ENCODE peak calls at places on chromosomes 5 and 9, in five cellular contexts. K is GM12878, U is HepG2, F is H1, Q is K562. M is an unnamed sample.

GRCh38 chr9:91530829-91531228 is 107.2 kb upstream of the NFIL3 start:
- DNase-seq in K (no peak), U (peak), F (no peak), Q (no peak), M (no peak)

GRCh38 chr5:39476466-39477215 is 51.9 kb upstream of the DAB2 start:
- DNase-seq in K (no peak), U (no peak), F (no peak), Q (no peak), M (no peak)

GRCh38 chr5:111704452-111705085 is 52.4 kb downstream of the NREP start:
- DNase-seq in K (no peak), U (no peak), F (no peak), Q (no peak), M (no peak)

GRCh38 chr5:83471405-83472212 is at the start of gene VCAN:
- DNase-seq in K (no peak), U (no peak), F (no peak), Q (no peak), M (peak)

GRCh38 chr5:91266184-91266705 is 116.9 kb downstream of the ARRDC3 start:
- DNase-seq in K (no peak), U (no peak), F (no peak), Q (peak), M (no peak)

GRCh38 chr9:135228983-135229625 is 141.6 kb downstream of the OLFM1 start:
- DNase-seq in K (no peak), U (no peak), F (no peak), Q (no peak), M (no peak)

GRCh38 chr5:8508196-8508595 is 639.2 kb downstream of the MTRR start:
- DNase-seq in K (no peak), U (no peak), F (no peak), Q (no peak), M (no peak)

GRCh38 chr9:70411141-70411929 is 3.1 kb downstream of the KLF9 start:
- DNase-seq in K (no peak), U (peak), F (no peak), Q (peak), M (no peak)

GRCh38 chr5:157384971-157385709 is 74.9 kb upstream of the NIPAL4 start:
- DNase-seq in K (no peak), U (no peak), F (no peak), Q (no peak), M (no peak)

GRCh38 chr9:97567182-97567893 is 65.8 kb downstream of the TSTD2 start:
- DNase-seq in K (no peak), U (no peak), F (peak), Q (no peak), M (no peak)

GRCh38 chr5:63916786-63917185 is 45.5 kb downstream of the HTR1A start:
- DNase-seq in K (no peak), U (no peak), F (no peak), Q (no peak), M (no peak)

GRCh38 chr5:170903075-170903474 is 41.3 kb downstream of the RANBP17 start:
- DNase-seq in K (no peak), U (no peak), F (peak), Q (no peak), M (peak)

GRCh38 chr9:79686381-79687130 is 114.8 kb downstream of the TLE4 start:
- DNase-seq in K (no peak), U (no peak), F (no peak), Q (no peak), M (no peak)

GRCh38 chr9:134568116-134568515 is 73.5 kb upstream of the COL5A1 start:
- DNase-seq in K (no peak), U (no peak), F (peak), Q (no peak), M (no peak)

GRCh38 chr5:14195588-14195987 is 52.4 kb downstream of the TRIO start:
- DNase-seq in K (no peak), U (no peak), F (no peak), Q (no peak), M (no peak)

GRCh38 chr5:40066616-40067015 is 613.1 kb upstream of the PTGER4 start:
- DNase-seq in K (no peak), U (no peak), F (no peak), Q (no peak), M (no peak)

GRCh38 chr5:143886621-143887301 is 74.8 kb downstream of the HMHB1 start:
- DNase-seq in K (no peak), U (no peak), F (no peak), Q (no peak), M (no peak)

GRCh38 chr5:56481147-56481997 is 248.2 kb upstream of the ANKRD55 start:
- DNase-seq in K (peak), U (peak), F (peak), Q (no peak), M (peak)

GRCh38 chr9:127485995-127486394 is 34.7 kb downstream of the LRSAM1 start:
- DNase-seq in K (no peak), U (no peak), F (no peak), Q (no peak), M (no peak)
- TF ChIP-seq ATF3 in K (no peak), U (no peak), F (no peak), Q (no peak), M (no peak)

GRCh38 chr5:133552925-133553525 is 59.3 kb downstream of the FSTL4 start:
- DNase-seq in K (no peak), U (peak), F (peak), Q (peak), M (peak)
- TF ChIP-seq ATF2 in K (no peak), U (no peak), F (no peak), Q (no peak), M (no peak)

DNA sequence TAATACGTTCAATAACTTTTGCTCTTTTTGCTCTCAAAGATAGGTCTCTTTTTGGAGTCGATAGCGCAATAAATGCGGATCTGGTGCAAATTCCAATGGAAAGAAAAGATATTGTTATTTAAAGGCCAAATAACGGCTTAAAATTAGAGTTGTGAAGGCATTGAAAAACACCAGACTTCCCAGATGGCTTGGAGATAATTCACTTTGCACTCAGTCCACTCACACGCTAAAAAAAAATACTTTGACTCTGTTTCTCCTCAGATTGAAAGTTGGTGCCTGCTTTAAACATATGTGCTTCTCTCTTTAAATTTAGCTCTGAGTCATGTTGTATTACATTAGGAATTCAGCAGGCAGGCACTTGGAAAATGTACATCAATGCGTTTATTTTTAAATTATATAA is 19.5 kb upstream of the MED27 start:
- DNase-seq in K (no peak), U (no peak), F (no peak), Q (no peak), M (no peak)
- TF ChIP-seq ATF3 in K (no peak), U (no peak), F (no peak), Q (no peak), M (no peak)

GRCh38 chr9:105911104-105911911 is 217.0 kb downstream of the TMEM38B start:
- DNase-seq in K (no peak), U (peak), F (no peak), Q (no peak), M (no peak)
- TF ChIP-seq ATF2 in K (no peak), U (no peak), F (no peak), Q (no peak), M (no peak)

GRCh38 chr9:137045294-137046093 is 483 bp downstream of the NPDC1 start:
- DNase-seq in K (no peak), U (no peak), F (peak), Q (peak), M (peak)
- TF ChIP-seq ATF3 in K (no peak), U (no peak), F (no peak), Q (no peak), M (no peak)

DNA sequence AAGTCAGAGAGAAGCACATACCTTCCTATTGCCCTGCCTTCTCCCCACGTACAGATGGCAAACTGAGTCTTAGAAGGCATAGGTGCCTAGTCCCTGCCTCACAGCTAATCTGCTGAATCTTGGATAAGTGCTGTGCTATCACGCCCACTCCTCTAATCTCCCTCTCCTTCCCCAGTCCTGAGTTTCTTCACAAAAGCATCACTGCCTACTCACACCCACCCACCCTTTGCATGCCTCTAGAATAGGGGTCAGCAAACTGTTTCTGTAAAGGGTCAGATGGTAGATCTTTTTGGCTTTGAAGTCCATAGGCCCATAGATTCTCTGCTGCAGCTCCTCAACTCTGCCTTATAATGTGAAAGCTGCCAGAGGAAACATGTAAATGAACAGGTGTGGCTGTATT is 23.2 kb upstream of the JADE2 start:
- DNase-seq in K (no peak), U (no peak), F (no peak), Q (no peak), M (no peak)
- TF ChIP-seq ATF2 in K (no peak), U (no peak), F (no peak), Q (no peak), M (no peak)